ENCODE peak calls at places on chromosomes 3 and 15, in four cellular contexts. A is glomerular endothelial cell, K is EH, I is HT1080. M is an unnamed sample.
A peak's percentile ranks its signal among the peaks of the same experiment; 100 is the strongest.

GRCh38 chr3:66889758-66890576 is 108.1 kb upstream of the KBTBD8 start:
- DNase-seq in A (no peak), K (no peak), I (no peak), M (no peak)

GRCh38 chr3:188294823-188295487 is 141.0 kb downstream of the LPP start:
- DNase-seq in A (peak; percentile 74), I (peak; percentile 96), K (peak; percentile 99), M (peak; percentile 94)

GRCh38 chr3:187101184-187102072 is 37.9 kb downstream of the RPL39L start:
- DNase-seq in I (peak; percentile 70), K (peak; percentile 78), A (peak; percentile 47), M (peak; percentile 49)

GRCh38 chr3:42539871-42540714 is 37.6 kb downstream of the VIPR1 start:
- DNase-seq in A (no peak), I (no peak), K (peak; percentile 25), M (no peak)

GRCh38 chr15:91605576-91605975 is 247.9 kb upstream of the SLCO3A1 start:
- DNase-seq in I (no peak), K (no peak), A (no peak), M (no peak)

GRCh38 chr3:3200632-3201212 is 21.2 kb upstream of the CRBN start:
- DNase-seq in A (no peak), K (peak; percentile 60), I (peak; percentile 53), M (peak; percentile 58)

GRCh38 chr3:118548434-118548833 is 486.2 kb downstream of the IGSF11 start:
- DNase-seq in I (peak; percentile 76), A (peak; percentile 76), K (no peak), M (peak; percentile 3)

GRCh38 chr3:120587326-120587840 is 8.8 kb upstream of the NDUFB4 start:
- DNase-seq in I (no peak), K (no peak), A (no peak), M (no peak)

GRCh38 chr3:68057637-68058320 is 403.4 kb upstream of the SUCLG2 start:
- DNase-seq in K (no peak), A (no peak), I (no peak), M (no peak)

GRCh38 chr3:134419214-134419965 is 45.1 kb upstream of the AMOTL2 start:
- DNase-seq in K (no peak), A (no peak), I (peak; percentile 44), M (no peak)

GRCh38 chr3:32262201-32262600 is 23.7 kb downstream of the CMTM8 start:
- DNase-seq in K (no peak), A (no peak), I (no peak), M (no peak)

GRCh38 chr3:4471907-4472306 is 4.8 kb upstream of the SUMF1 start:
- DNase-seq in A (no peak), I (no peak), K (no peak), M (no peak)

GRCh38 chr3:58629629-58630028 is 36.9 kb downstream of the FAM3D start:
- DNase-seq in I (no peak), K (no peak), A (no peak), M (no peak)

GRCh38 chr3:189392969-189393368 is 221.2 kb downstream of the TPRG1 start:
- DNase-seq in A (no peak), K (no peak), I (peak; percentile 78), M (no peak)

GRCh38 chr3:162385387-162385786 is 888.8 kb downstream of the OTOL1 start:
- DNase-seq in A (no peak), K (no peak), I (no peak), M (no peak)

GRCh38 chr3:41467481-41467880 is 268.2 kb downstream of the CTNNB1 start:
- DNase-seq in A (no peak), I (no peak), K (no peak), M (no peak)

GRCh38 chr3:61562042-61562809 is 855 bp downstream of the PTPRG start:
- DNase-seq in K (peak; percentile 37), A (no peak), I (no peak), M (no peak)

GRCh38 chr3:183554377-183554776 is 1.1 kb downstream of the KLHL6 start:
- DNase-seq in A (no peak), K (no peak), I (no peak), M (no peak)

GRCh38 chr3:74443102-74443501 is 171.4 kb downstream of the CNTN3 start:
- DNase-seq in I (peak; percentile 74), A (no peak), K (peak; percentile 51), M (no peak)

GRCh38 chr3:184337315-184337714 is at the start of gene FAM131A:
- DNase-seq in K (peak; percentile 45), A (no peak), I (no peak), M (no peak)

GRCh38 chr3:4821975-4822374 is 157.3 kb upstream of the BHLHE40 start:
- DNase-seq in K (no peak), I (no peak), A (no peak), M (no peak)

GRCh38 chr3:54324069-54324468 is 201.7 kb downstream of the CACNA2D3 start:
- DNase-seq in A (no peak), K (no peak), I (no peak), M (no peak)

GRCh38 chr3:160437083-160437455 is 12.5 kb downstream of the TRIM59 start:
- DNase-seq in K (no peak), A (no peak), I (no peak), M (no peak)

GRCh38 chr3:146314871-146315270 is 64.0 kb upstream of the PLSCR4 start:
- DNase-seq in I (no peak), K (no peak), A (no peak), M (no peak)

GRCh38 chr3:151100076-151100475 is 14.6 kb downstream of the MED12L start:
- DNase-seq in I (no peak), K (no peak), A (no peak), M (no peak)

GRCh38 chr3:141699907-141700306 is 38.2 kb upstream of the RNF7 start:
- DNase-seq in I (no peak), A (no peak), K (no peak), M (no peak)

GRCh38 chr3:129794319-129795201 is 99.0 kb downstream of the TMCC1 start:
- DNase-seq in K (no peak), I (peak; percentile 82), A (no peak), M (peak; percentile 57)

GRCh38 chr3:157027861-157028745 is 131.8 kb downstream of the CCNL1 start:
- DNase-seq in A (peak; percentile 33), K (peak; percentile 22), I (no peak), M (no peak)

GRCh38 chr3:173785004-173785403 is 387.5 kb downstream of the NLGN1 start:
- DNase-seq in I (no peak), A (no peak), K (peak; percentile 26), M (peak; percentile 3)

GRCh38 chr15:98620020-98620419 is 28.3 kb upstream of the IGF1R start:
- DNase-seq in K (no peak), A (no peak), I (no peak), M (no peak)

GRCh38 chr3:178850452-178851166 is 221.0 kb downstream of the ZMAT3 start:
- DNase-seq in A (no peak), K (peak; percentile 63), I (no peak), M (no peak)

GRCh38 chr3:169286992-169287391 is 376.5 kb downstream of the MECOM start:
- DNase-seq in K (no peak), I (no peak), A (no peak), M (no peak)

GRCh38 chr3:12984023-12984823 is 89.0 kb downstream of the IQSEC1 start:
- DNase-seq in K (peak; percentile 74), I (peak; percentile 58), A (no peak), M (peak; percentile 49)

GRCh38 chr3:195453236-195453635 is 10.4 kb upstream of the ACAP2 start:
- DNase-seq in K (no peak), A (no peak), I (no peak), M (no peak)

GRCh38 chr3:170806676-170807075 is 63.3 kb downstream of the RPL22L1 start:
- DNase-seq in K (no peak), A (no peak), I (no peak), M (no peak)

GRCh38 chr3:74633021-74633420 is 18.6 kb upstream of the CNTN3 start:
- DNase-seq in I (no peak), K (peak; percentile 63), A (no peak), M (no peak)

GRCh38 chr3:69189487-69189886 is 67.1 kb upstream of the LMOD3 start:
- DNase-seq in A (no peak), K (no peak), I (no peak), M (no peak)